ENCODE peak calls at places on chromosome 19, in five cellular contexts. W is brain microvascular endothelial cell, V is progenitor cell of endocrine pancreas, F is AG10803, X is astrocyte of the cerebellum. G is an unnamed sample.

GRCh38 chr19:40055832-40056504 is at the start of gene ZNF780B:
- DNase-seq in W (peak), V (peak), F (peak), X (peak), G (no peak)

GRCh38 chr19:49064768-49065611 is at the start of gene NTF4:
- DNase-seq in W (no peak), V (peak), F (no peak), X (no peak), G (no peak)

GRCh38 chr19:42267644-42268141 is 1.4 kb upstream of the CIC start:
- DNase-seq in W (no peak), V (no peak), F (peak), X (no peak), G (no peak)

GRCh38 chr19:45117167-45117594 is 24.2 kb downstream of the PPP1R37 start:
- DNase-seq in W (no peak), V (no peak), F (no peak), X (no peak), G (no peak)

GRCh38 chr19:8473652-8474476 is 28.6 kb downstream of the PRAM1 start:
- DNase-seq in W (no peak), V (no peak), F (no peak), X (no peak), G (no peak)

GRCh38 chr19:56309511-56310185 is 5.0 kb downstream of the ZSCAN5A start:
- DNase-seq in W (peak), V (peak), F (peak), X (no peak), G (no peak)

GRCh38 chr19:40619333-40620160 is 18.4 kb downstream of the LTBP4 start:
- DNase-seq in W (no peak), V (no peak), F (no peak), X (no peak), G (no peak)

GRCh38 chr19:44718441-44719261 is 19.7 kb downstream of the CEACAM16 start:
- DNase-seq in W (no peak), V (no peak), F (peak), X (no peak), G (no peak)

GRCh38 chr19:10309423-10309822 is at the start of gene ZGLP1:
- DNase-seq in W (no peak), V (no peak), F (no peak), X (no peak), G (no peak)

GRCh38 chr19:10874019-10874418 is 2.7 kb downstream of the CARM1 start:
- DNase-seq in W (no peak), V (no peak), F (no peak), X (no peak), G (no peak)

GRCh38 chr19:674282-675151 is 1.7 kb upstream of the FSTL3 start:
- DNase-seq in W (no peak), V (no peak), F (no peak), X (no peak), G (no peak)

GRCh38 chr19:10226021-10226375 is 5.1 kb downstream of the S1PR2 start:
- DNase-seq in W (no peak), V (no peak), F (no peak), X (no peak), G (no peak)

GRCh38 chr19:13001502-13002388 is 6.5 kb downstream of the NFIX start:
- DNase-seq in W (no peak), V (no peak), F (peak), X (no peak), G (no peak)

GRCh38 chr19:4909172-4909896 is at the start of gene UHRF1:
- DNase-seq in W (no peak), V (peak), F (no peak), X (no peak), G (no peak)

GRCh38 chr19:38023245-38023644 is 116.2 kb downstream of the SIPA1L3 start:
- DNase-seq in W (peak), V (no peak), F (peak), X (no peak), G (no peak)

GRCh38 chr19:412356-413355 is 3.7 kb upstream of the C2CD4C start:
- DNase-seq in W (no peak), V (peak), F (no peak), X (no peak), G (no peak)

GRCh38 chr19:32876236-32876918 is 6.8 kb upstream of the SLC7A9 start:
- DNase-seq in W (no peak), V (no peak), F (no peak), X (no peak), G (no peak)
- TF ChIP-seq CTCF in W (no peak), V (no peak), F (no peak), X (no peak), G (no peak)

DNA sequence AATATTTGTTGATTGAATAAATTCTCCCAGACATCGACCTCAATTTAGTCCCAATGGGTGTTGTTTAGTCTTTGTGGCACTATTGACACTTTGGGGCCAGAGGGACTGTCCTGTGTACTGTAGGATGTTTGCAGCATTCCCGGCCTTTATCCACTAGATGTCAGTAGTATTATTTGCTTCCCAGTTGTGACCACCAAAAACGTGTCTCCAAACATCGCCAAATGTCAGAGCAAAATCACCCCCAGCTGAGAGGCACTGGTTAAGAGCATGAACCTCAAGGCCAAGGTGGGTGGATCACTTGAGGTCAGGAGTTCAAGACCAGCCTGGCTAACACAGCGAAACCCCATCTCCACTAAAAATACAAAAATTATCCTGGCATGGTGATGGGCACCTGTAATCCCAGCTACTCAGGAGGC is 15.4 kb downstream of the NLRP12 start:
- DNase-seq in W (peak), V (no peak), F (peak), X (peak), G (no peak)
- TF ChIP-seq CTCF in W (peak), V (peak), F (peak), X (peak), G (peak)

GRCh38 chr19:29262085-29262484 is 49.1 kb upstream of the UQCRFS1 start:
- DNase-seq in W (no peak), V (no peak), F (no peak), X (no peak), G (no peak)

GRCh38 chr19:29256516-29256915 is 43.6 kb upstream of the UQCRFS1 start:
- DNase-seq in W (no peak), V (no peak), F (no peak), X (no peak), G (no peak)

GRCh38 chr19:29260477-29261317 is 47.7 kb upstream of the UQCRFS1 start:
- DNase-seq in W (no peak), V (peak), F (peak), X (no peak), G (no peak)

GRCh38 chr19:29259867-29260281 is 46.9 kb upstream of the UQCRFS1 start:
- DNase-seq in W (no peak), V (no peak), F (no peak), X (no peak), G (no peak)

DNA sequence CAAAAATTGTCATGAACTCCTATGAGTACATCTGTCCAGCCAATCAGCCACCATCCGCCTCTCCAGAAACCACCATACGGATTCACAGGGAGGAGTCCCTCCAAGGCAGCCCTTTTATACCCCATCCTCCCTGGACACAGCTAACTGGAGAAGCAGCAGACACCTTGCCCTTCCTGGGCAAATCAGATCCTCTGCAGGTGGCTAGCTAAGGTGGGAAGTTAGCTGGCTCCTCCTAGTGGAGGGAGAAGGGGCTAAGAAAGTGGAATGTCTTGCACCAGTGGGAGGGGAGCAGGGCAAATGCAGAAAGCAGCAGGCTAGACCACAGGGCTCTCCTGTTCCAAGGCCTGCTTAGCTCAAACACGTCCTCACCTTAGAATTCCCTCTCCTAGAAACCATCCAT is 46.2 kb upstream of the UQCRFS1 start:
- DNase-seq in W (no peak), V (no peak), F (no peak), X (no peak), G (no peak)
- TF ChIP-seq CTCF in W (peak), V (peak), F (peak), X (peak), G (peak)

GRCh38 chr19:6354098-6354674 is 7.1 kb upstream of the CLPP start:
- DNase-seq in W (no peak), V (no peak), F (peak), X (no peak), G (no peak)
- TF ChIP-seq CTCF in W (peak), V (peak), F (peak), X (peak), G (peak)

G was measured in AG04449.